ENCODE peak calls at places on chromosome 15, in four cellular contexts. G is prostate gland, J is SK-N-MC, U is Panc1. F is an unnamed sample.

GRCh38 chr15:71792521-71792920 is 17.8 kb upstream of the NR2E3 start:
- DNase-seq in G (no peak), J (no peak), U (no peak), F (peak)

GRCh38 chr15:98067339-98067738 is 106.8 kb downstream of the ARRDC4 start:
- DNase-seq in J (no peak), U (no peak), G (no peak), F (no peak)

GRCh38 chr15:60534546-60534945 is 55.6 kb upstream of the ICE2 start:
- DNase-seq in J (no peak), G (no peak), U (no peak), F (no peak)

GRCh38 chr15:101250931-101251829 is 668 bp downstream of the CHSY1 start:
- DNase-seq in U (no peak), G (no peak), J (no peak), F (no peak)

GRCh38 chr15:54208786-54209185 is 230.5 kb downstream of the UNC13C start:
- DNase-seq in G (no peak), U (no peak), J (no peak), F (no peak)

GRCh38 chr15:51046799-51047449 is 47.8 kb downstream of the TNFAIP8L3 start:
- DNase-seq in J (no peak), U (no peak), G (no peak), F (peak)

GRCh38 chr15:82178061-82178460 is 84.5 kb downstream of the EFL1 start:
- DNase-seq in J (no peak), U (no peak), G (no peak), F (no peak)

GRCh38 chr15:77069521-77070121 is 1.3 kb downstream of the TSPAN3 start:
- DNase-seq in G (no peak), U (no peak), J (no peak), F (no peak)

GRCh38 chr15:100131321-100132224 is 210.2 kb downstream of the ADAMTS17 start:
- DNase-seq in U (no peak), J (no peak), G (peak), F (no peak)

GRCh38 chr15:43070893-43071292 is 34.9 kb downstream of the UBR1 start:
- DNase-seq in U (no peak), G (no peak), J (no peak), F (no peak)

GRCh38 chr15:84079885-84080777 is 155.4 kb upstream of the GOLGA6L4 start:
- DNase-seq in U (no peak), J (no peak), G (peak), F (no peak)

GRCh38 chr15:51864408-51865056 is 35.1 kb downstream of the TMOD3 start:
- DNase-seq in J (no peak), G (no peak), U (no peak), F (no peak)

GRCh38 chr15:26889298-26889898 is 22.5 kb downstream of the GABRA5 start:
- DNase-seq in G (peak), U (peak), J (peak), F (peak)

GRCh38 chr15:63332367-63333078 is 49.1 kb downstream of the CA12 start:
- DNase-seq in G (no peak), U (peak), J (no peak), F (peak)

GRCh38 chr15:23420806-23421575 is 26.1 kb downstream of the GOLGA6L2 start:
- DNase-seq in U (no peak), J (no peak), G (no peak), F (no peak)

GRCh38 chr15:73331991-73332925 is 36.5 kb downstream of the HCN4 start:
- DNase-seq in G (no peak), U (no peak), J (no peak), F (no peak)

GRCh38 chr15:46795685-46796084 is 921.6 kb upstream of the SEMA6D start:
- DNase-seq in U (no peak), J (no peak), G (no peak), F (no peak)

GRCh38 chr15:84991313-84991712 is 9.7 kb downstream of the PDE8A start:
- DNase-seq in J (no peak), U (no peak), G (no peak), F (no peak)

GRCh38 chr15:91593653-91594052 is 259.9 kb upstream of the SLCO3A1 start:
- DNase-seq in J (no peak), G (no peak), U (no peak), F (no peak)
- H3K27ac ChIP-seq in J (no peak), G (no peak), U (no peak), F (no peak)

DNA sequence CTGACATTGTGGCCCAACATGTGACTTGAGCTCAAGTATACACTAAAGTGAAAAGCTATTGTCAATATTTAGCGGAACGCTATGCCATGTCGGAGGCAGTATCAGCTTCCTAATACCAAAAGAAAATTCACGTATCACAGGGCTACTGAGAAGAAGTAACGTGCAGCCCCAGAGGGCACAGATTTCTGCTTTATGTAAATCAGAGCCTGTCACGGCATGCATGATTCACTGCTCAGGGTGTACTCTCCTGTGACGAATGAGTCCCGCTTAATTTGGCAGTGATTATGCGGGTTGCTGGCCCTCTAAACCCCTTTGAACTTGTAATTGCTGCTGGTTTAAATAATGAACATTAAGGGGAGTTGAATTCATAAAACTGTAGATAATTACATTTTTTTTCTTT is 85.3 kb downstream of the MEIS2 start:
- DNase-seq in J (no peak), U (no peak), G (peak), F (no peak)
- H3K27ac ChIP-seq in J (peak), U (no peak), G (no peak), F (no peak)

GRCh38 chr15:93049233-93049632 is 39.8 kb downstream of the RGMA start:
- DNase-seq in G (no peak), J (no peak), U (no peak), F (no peak)

GRCh38 chr15:93048426-93048721 is 40.6 kb downstream of the RGMA start:
- DNase-seq in J (no peak), U (no peak), G (no peak), F (no peak)

GRCh38 chr15:93049914-93050534 is 39.0 kb downstream of the RGMA start:
- DNase-seq in G (peak), J (no peak), U (no peak), F (no peak)

GRCh38 chr15:93047621-93048425 is 41.2 kb downstream of the RGMA start:
- DNase-seq in U (no peak), G (no peak), J (no peak), F (no peak)

GRCh38 chr15:93048759-93049161 is 40.3 kb downstream of the RGMA start:
- DNase-seq in J (no peak), U (no peak), G (peak), F (no peak)
- H3K27ac ChIP-seq in J (no peak), U (no peak), G (no peak), F (no peak)

DNA sequence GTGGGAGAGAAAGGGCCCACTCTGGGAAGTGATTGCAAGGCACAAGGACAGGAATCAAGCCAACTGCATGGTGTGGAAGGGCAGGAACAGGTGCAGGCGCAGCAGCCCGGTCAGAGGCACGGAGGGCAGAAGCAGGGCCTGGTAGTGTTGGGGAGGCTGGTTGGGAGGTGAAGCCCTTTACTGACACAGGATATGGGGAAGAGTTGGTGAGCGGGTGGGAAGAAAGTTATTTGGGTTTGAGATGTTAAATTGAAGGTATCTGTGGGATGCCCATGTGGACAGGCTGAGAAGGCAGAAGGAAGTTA is 83.6 kb upstream of the ABHD2 start:
- DNase-seq in U (no peak), J (no peak), G (no peak), F (no peak)
- H3K27ac ChIP-seq in U (peak), J (no peak), G (no peak), F (no peak)

GRCh38 chr15:57256941-57257340 is 119.4 kb upstream of the CGNL1 start:
- DNase-seq in G (no peak), J (no peak), U (no peak), F (no peak)

GRCh38 chr15:57251308-57251707 is 125.0 kb upstream of the CGNL1 start:
- DNase-seq in J (no peak), U (no peak), G (no peak), F (no peak)

GRCh38 chr15:57255751-57256150 is 120.6 kb upstream of the CGNL1 start:
- DNase-seq in G (no peak), U (no peak), J (no peak), F (no peak)

GRCh38 chr15:57251941-57252340 is 124.4 kb upstream of the CGNL1 start:
- DNase-seq in U (no peak), G (no peak), J (no peak), F (no peak)

GRCh38 chr15:57253082-57253481 is 123.2 kb upstream of the CGNL1 start:
- DNase-seq in J (no peak), U (no peak), G (no peak), F (no peak)
- H3K27ac ChIP-seq in J (peak), U (no peak), G (no peak), F (no peak)

GRCh38 chr15:69929905-69930630 is 167.6 kb downstream of the TLE3 start:
- DNase-seq in J (no peak), G (no peak), U (no peak), F (no peak)
- H3K27ac ChIP-seq in J (no peak), G (no peak), U (no peak), F (no peak)

GRCh38 chr15:75924576-75924975 is 20.9 kb downstream of the FBXO22 start:
- DNase-seq in G (no peak), J (no peak), U (no peak), F (no peak)
- H3K27ac ChIP-seq in G (no peak), J (no peak), U (no peak), F (no peak)

GRCh38 chr15:90126457-90127435 is 24.5 kb upstream of the IDH2 start:
- DNase-seq in U (no peak), J (no peak), G (no peak), F (no peak)
- H3K27ac ChIP-seq in U (peak), J (no peak), G (no peak), F (no peak)

F was measured in AG04450.